ENCODE peak calls at places on chromosomes 2 and 18, in four cellular contexts. One of them, this sample, is unnamed.

GRCh38 chr18:78430171-78430857 is 549.3 kb upstream of the SALL3 start:
- DNase-seq in body of pancreas: no peak
- DNase-seq in neural crest cell: no peak
- DNase-seq in activated B cell treated with CpG ODN at 0.5 μM for 24 hours: no peak
- DNase-seq in this sample: no peak

GRCh38 chr18:37535968-37536367 is 29.6 kb downstream of the CELF4 start:
- DNase-seq in body of pancreas: no peak
- DNase-seq in neural crest cell: no peak
- DNase-seq in activated B cell treated with CpG ODN at 0.5 μM for 24 hours: no peak
- DNase-seq in this sample: no peak

GRCh38 chr2:150296795-150297546 is 190.5 kb downstream of the RND3 start:
- DNase-seq in body of pancreas: no peak
- DNase-seq in neural crest cell: no peak
- DNase-seq in activated B cell treated with CpG ODN at 0.5 μM for 24 hours: no peak
- DNase-seq in this sample: no peak

GRCh38 chr18:9971313-9971920 is 57.6 kb downstream of the VAPA start:
- DNase-seq in body of pancreas: peak; percentile 82
- DNase-seq in neural crest cell: peak; percentile 88
- DNase-seq in activated B cell treated with CpG ODN at 0.5 μM for 24 hours: peak; percentile 32
- DNase-seq in this sample: peak; percentile 37

GRCh38 chr2:8546319-8547283 is 135.3 kb upstream of the ID2 start:
- DNase-seq in body of pancreas: peak; percentile 4
- DNase-seq in neural crest cell: no peak
- DNase-seq in activated B cell treated with CpG ODN at 0.5 μM for 24 hours: no peak
- DNase-seq in this sample: peak; percentile 25

GRCh38 chr2:29518010-29518409 is 402.8 kb downstream of the CLIP4 start:
- DNase-seq in body of pancreas: no peak
- DNase-seq in neural crest cell: no peak
- DNase-seq in activated B cell treated with CpG ODN at 0.5 μM for 24 hours: no peak
- DNase-seq in this sample: no peak

GRCh38 chr2:133266075-133266925 is 302.0 kb downstream of the NCKAP5 start:
- DNase-seq in body of pancreas: no peak
- DNase-seq in neural crest cell: peak; percentile 19
- DNase-seq in activated B cell treated with CpG ODN at 0.5 μM for 24 hours: no peak
- DNase-seq in this sample: no peak

GRCh38 chr2:128310094-128310716 is 8.5 kb downstream of the HS6ST1 start:
- DNase-seq in body of pancreas: peak; percentile 10
- DNase-seq in neural crest cell: no peak
- DNase-seq in activated B cell treated with CpG ODN at 0.5 μM for 24 hours: no peak
- DNase-seq in this sample: no peak

GRCh38 chr18:78994977-78995582 is 15.5 kb downstream of the SALL3 start:
- DNase-seq in body of pancreas: no peak
- DNase-seq in neural crest cell: no peak
- DNase-seq in activated B cell treated with CpG ODN at 0.5 μM for 24 hours: no peak
- DNase-seq in this sample: no peak

GRCh38 chr2:209577376-209578357 is 153.8 kb downstream of the MAP2 start:
- DNase-seq in body of pancreas: no peak
- DNase-seq in neural crest cell: no peak
- DNase-seq in activated B cell treated with CpG ODN at 0.5 μM for 24 hours: no peak
- DNase-seq in this sample: no peak

GRCh38 chr2:57207191-57207590 is 839.4 kb upstream of the VRK2 start:
- DNase-seq in body of pancreas: no peak
- DNase-seq in neural crest cell: no peak
- DNase-seq in activated B cell treated with CpG ODN at 0.5 μM for 24 hours: no peak
- DNase-seq in this sample: no peak

DNA sequence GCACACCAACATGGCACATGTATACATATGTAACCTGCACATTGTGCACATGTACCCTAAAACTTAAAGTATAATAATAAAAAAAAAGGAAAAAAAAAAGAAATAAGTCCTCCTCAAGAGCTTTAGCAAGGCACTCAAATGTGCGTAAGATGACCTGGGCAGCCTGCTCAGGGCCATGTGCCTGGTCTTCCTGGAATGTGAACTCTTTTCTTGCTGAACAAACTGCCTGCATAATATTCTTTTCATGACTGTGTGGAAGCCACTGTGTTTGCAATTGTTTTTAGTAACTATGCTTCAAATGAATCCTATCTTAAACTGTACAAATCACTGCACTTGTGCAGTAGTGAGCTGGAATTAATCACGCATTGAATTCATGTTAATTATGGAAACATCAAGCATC is 168.1 kb upstream of the TPO start:
- DNase-seq in body of pancreas: no peak
- DNase-seq in neural crest cell: no peak
- DNase-seq in activated B cell treated with CpG ODN at 0.5 μM for 24 hours: no peak
- DNase-seq in this sample: no peak
- TF ChIP-seq CTCF in body of pancreas: no peak
- TF ChIP-seq CTCF in neural crest cell: no peak
- TF ChIP-seq CTCF in activated B cell treated with CpG ODN at 0.5 μM for 24 hours: no peak
- TF ChIP-seq CTCF in this sample: no peak

GRCh38 chr2:23002234-23002633 is 382.7 kb upstream of the KLHL29 start:
- DNase-seq in body of pancreas: no peak
- DNase-seq in neural crest cell: no peak
- DNase-seq in activated B cell treated with CpG ODN at 0.5 μM for 24 hours: no peak
- DNase-seq in this sample: no peak
- TF ChIP-seq CTCF in body of pancreas: no peak
- TF ChIP-seq CTCF in neural crest cell: peak; percentile 49
- TF ChIP-seq CTCF in activated B cell treated with CpG ODN at 0.5 μM for 24 hours: no peak
- TF ChIP-seq CTCF in this sample: no peak

GRCh38 chr2:237434916-237435315 is 21.0 kb upstream of the COL6A3 start:
- DNase-seq in body of pancreas: no peak
- DNase-seq in neural crest cell: no peak
- DNase-seq in activated B cell treated with CpG ODN at 0.5 μM for 24 hours: no peak
- DNase-seq in this sample: peak; percentile 60

GRCh38 chr2:237431372-237431771 is 17.4 kb upstream of the COL6A3 start:
- DNase-seq in body of pancreas: no peak
- DNase-seq in neural crest cell: no peak
- DNase-seq in activated B cell treated with CpG ODN at 0.5 μM for 24 hours: no peak
- DNase-seq in this sample: no peak

GRCh38 chr2:237433920-237434319 is 20.0 kb upstream of the COL6A3 start:
- DNase-seq in body of pancreas: no peak
- DNase-seq in neural crest cell: no peak
- DNase-seq in activated B cell treated with CpG ODN at 0.5 μM for 24 hours: no peak
- DNase-seq in this sample: no peak

GRCh38 chr2:237431856-237432255 is 17.9 kb upstream of the COL6A3 start:
- DNase-seq in body of pancreas: no peak
- DNase-seq in neural crest cell: no peak
- DNase-seq in activated B cell treated with CpG ODN at 0.5 μM for 24 hours: no peak
- DNase-seq in this sample: no peak

DNA sequence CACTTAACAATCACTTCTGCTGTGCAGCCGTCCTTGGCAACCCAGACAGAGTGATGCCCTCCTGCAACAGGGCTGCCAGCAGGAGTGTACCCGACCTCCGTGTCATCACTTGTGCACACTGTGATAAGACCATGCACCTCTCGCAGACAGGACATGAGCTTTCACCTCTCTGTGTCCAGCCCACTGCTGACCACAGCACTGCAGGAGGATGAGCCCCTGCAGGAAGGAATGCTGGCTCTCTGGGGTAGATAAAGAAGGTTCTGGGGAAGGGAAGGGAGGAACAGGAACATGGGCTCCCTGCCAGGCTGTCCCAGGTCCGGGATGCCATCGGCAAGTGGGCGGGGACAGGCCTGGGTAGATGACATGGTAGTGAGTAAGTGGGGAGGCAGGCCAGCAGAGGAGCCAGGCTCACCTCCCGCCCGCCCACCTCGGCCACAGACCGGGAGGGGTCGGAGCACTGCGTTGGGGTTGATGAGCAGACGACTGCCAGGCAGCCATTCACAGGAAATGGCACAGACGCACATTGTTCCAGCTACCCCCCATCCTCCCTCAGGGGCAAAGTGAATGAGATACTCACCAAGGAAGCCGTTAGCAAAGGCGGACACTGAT is 18.6 kb upstream of the COL6A3 start:
- DNase-seq in body of pancreas: no peak
- DNase-seq in neural crest cell: no peak
- DNase-seq in activated B cell treated with CpG ODN at 0.5 μM for 24 hours: no peak
- DNase-seq in this sample: peak; percentile 80
- TF ChIP-seq CTCF in body of pancreas: no peak
- TF ChIP-seq CTCF in neural crest cell: no peak
- TF ChIP-seq CTCF in activated B cell treated with CpG ODN at 0.5 μM for 24 hours: no peak
- TF ChIP-seq CTCF in this sample: no peak

GRCh38 chr2:9573840-9574239 is 18.2 kb upstream of the ADAM17 start:
- DNase-seq in body of pancreas: no peak
- DNase-seq in neural crest cell: no peak
- DNase-seq in activated B cell treated with CpG ODN at 0.5 μM for 24 hours: no peak
- DNase-seq in this sample: no peak

GRCh38 chr2:9574314-9574713 is 18.7 kb upstream of the ADAM17 start:
- DNase-seq in body of pancreas: no peak
- DNase-seq in neural crest cell: no peak
- DNase-seq in activated B cell treated with CpG ODN at 0.5 μM for 24 hours: no peak
- DNase-seq in this sample: no peak

GRCh38 chr2:9565436-9566153 is 10.0 kb upstream of the ADAM17 start:
- DNase-seq in body of pancreas: peak; percentile 88
- DNase-seq in neural crest cell: no peak
- DNase-seq in activated B cell treated with CpG ODN at 0.5 μM for 24 hours: no peak
- DNase-seq in this sample: no peak

GRCh38 chr2:9573013-9573708 is 17.5 kb upstream of the ADAM17 start:
- DNase-seq in body of pancreas: no peak
- DNase-seq in neural crest cell: no peak
- DNase-seq in activated B cell treated with CpG ODN at 0.5 μM for 24 hours: no peak
- DNase-seq in this sample: no peak

DNA sequence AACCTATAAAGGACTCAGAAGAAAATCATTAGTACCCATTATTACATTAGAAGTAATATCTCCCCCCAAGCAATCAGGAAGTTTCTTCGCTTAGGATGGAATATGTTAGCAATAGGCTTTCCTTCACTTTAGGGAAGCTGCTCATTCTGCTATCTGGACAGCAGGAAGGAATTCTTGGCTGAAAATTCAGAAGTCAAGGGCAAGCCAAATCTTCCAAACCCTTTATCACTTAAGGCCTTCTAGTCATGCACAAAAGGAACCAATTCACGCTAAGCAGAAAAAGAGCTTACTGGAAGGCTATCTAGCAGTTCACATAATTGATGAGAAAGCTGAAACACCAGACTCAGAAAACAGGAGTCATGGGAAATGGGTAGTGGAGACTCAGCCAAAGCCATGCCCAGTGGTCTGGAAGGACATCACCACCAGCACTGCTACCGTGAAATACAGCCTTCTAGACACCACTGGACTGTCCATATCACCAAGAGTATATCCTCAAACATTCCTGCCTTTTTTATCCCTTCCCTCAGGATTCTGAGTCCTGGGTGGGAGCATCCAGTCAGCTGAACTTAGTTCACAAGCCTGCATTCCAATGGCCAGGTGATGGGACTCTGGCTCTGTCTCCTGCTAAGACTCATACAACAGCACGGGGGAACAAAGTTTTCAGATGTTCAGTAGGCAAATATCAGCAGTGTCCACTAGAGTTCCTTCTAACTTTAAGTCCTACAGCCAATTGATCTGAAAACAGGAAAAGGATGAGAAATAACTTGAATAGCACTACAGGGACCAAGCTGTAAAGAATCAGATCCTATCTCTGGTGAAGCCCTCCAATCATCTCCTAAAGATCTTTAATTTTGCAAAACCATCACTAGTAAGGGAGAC is 14.8 kb upstream of the ADAM17 start:
- DNase-seq in body of pancreas: no peak
- DNase-seq in neural crest cell: no peak
- DNase-seq in activated B cell treated with CpG ODN at 0.5 μM for 24 hours: no peak
- DNase-seq in this sample: no peak
- TF ChIP-seq CTCF in body of pancreas: no peak
- TF ChIP-seq CTCF in neural crest cell: no peak
- TF ChIP-seq CTCF in activated B cell treated with CpG ODN at 0.5 μM for 24 hours: no peak
- TF ChIP-seq CTCF in this sample: no peak

GRCh38 chr2:65309699-65310098 is 82.1 kb downstream of the ACTR2 start:
- DNase-seq in body of pancreas: peak; percentile 54
- DNase-seq in neural crest cell: no peak
- DNase-seq in activated B cell treated with CpG ODN at 0.5 μM for 24 hours: no peak
- DNase-seq in this sample: no peak
- TF ChIP-seq CTCF in body of pancreas: no peak
- TF ChIP-seq CTCF in neural crest cell: no peak
- TF ChIP-seq CTCF in activated B cell treated with CpG ODN at 0.5 μM for 24 hours: no peak
- TF ChIP-seq CTCF in this sample: no peak

DNA sequence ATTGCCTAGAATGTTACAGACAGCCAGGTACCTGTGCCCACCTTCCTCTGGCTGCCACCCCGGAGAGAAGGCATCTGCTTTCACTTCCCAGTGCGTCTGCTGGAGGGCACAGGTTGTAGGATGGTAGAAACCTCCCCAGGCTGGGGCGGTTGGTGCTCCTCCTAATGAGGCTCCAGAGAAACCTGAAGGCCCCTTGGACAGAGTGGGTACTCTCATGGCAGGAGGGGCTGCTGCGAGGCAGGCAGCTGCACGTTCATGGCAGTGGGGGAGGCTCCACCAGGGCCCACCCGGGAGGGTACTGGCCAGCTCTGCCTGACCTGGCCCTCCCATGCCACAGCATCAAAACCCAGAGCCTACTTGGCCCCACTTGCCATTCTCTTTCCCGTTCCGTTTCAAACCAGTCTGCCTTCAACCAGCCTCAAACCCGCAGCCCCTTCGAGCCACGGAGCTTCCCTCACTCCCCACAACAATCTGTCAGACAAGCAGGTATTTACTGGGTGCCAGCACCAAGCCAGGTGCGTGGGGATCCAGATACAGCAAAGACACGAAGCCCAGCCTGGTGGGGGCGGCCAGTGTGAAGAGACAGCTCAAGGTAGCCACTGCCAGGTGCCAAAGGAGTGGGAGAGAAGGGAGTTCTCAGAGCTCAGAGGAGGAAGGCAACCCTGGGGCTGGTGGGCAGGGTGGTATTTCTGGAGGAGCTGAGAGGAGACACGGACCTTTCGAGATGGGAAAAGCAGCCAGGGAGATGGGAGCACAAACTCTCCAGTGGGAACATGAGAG is 229.6 kb downstream of the LOXHD1 start:
- DNase-seq in body of pancreas: no peak
- DNase-seq in neural crest cell: no peak
- DNase-seq in activated B cell treated with CpG ODN at 0.5 μM for 24 hours: no peak
- DNase-seq in this sample: no peak
- TF ChIP-seq CTCF in body of pancreas: no peak
- TF ChIP-seq CTCF in neural crest cell: no peak
- TF ChIP-seq CTCF in activated B cell treated with CpG ODN at 0.5 μM for 24 hours: no peak
- TF ChIP-seq CTCF in this sample: no peak

GRCh38 chr2:24490674-24491625 is at the start of gene NCOA1:
- DNase-seq in body of pancreas: peak; percentile 88
- DNase-seq in neural crest cell: peak; percentile 83
- DNase-seq in activated B cell treated with CpG ODN at 0.5 μM for 24 hours: peak; percentile 87
- DNase-seq in this sample: peak; percentile 90
- TF ChIP-seq CTCF in body of pancreas: no peak
- TF ChIP-seq CTCF in neural crest cell: peak; percentile 34
- TF ChIP-seq CTCF in activated B cell treated with CpG ODN at 0.5 μM for 24 hours: no peak
- TF ChIP-seq CTCF in this sample: no peak

DNA sequence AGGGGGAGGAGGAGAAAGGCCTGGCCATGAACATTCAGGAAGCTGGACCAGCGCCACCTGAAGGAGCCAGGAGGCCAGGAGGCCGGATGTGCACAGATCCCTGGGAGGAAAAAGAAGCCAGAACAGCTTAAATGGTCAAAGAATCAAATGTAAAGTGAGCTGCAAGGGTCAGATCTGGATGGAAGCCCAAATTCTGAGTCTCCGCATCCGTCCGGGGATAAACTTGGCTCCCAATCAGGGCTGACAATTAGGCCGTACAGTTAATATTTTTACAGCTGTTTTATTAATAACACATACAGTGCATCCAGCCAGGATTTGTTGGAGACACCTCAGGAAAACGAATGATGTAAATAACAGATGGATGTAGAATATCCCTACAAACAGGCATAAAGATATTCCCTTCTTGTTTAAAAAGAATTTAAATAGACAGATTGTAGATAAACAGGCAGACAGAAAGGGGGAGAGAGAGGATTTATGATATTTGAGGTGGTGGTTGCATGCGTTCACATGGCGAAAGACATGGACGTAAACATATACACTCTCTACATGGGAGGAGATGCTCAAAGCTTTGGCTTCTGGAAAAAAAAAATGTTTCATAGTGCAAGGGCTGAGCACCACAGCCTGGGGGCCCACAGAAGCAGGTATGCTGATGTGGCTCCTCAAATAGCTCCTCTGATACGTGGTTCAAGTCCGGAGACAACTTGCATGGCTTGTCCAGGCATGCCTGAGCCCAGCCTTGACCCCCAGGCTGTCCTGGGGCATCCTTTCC is 495.3 kb upstream of the TCF4 start:
- DNase-seq in body of pancreas: peak; percentile 17
- DNase-seq in neural crest cell: no peak
- DNase-seq in activated B cell treated with CpG ODN at 0.5 μM for 24 hours: no peak
- DNase-seq in this sample: no peak
- TF ChIP-seq CTCF in body of pancreas: no peak
- TF ChIP-seq CTCF in neural crest cell: no peak
- TF ChIP-seq CTCF in activated B cell treated with CpG ODN at 0.5 μM for 24 hours: no peak
- TF ChIP-seq CTCF in this sample: no peak

This sample was measured in CD4-positive, alpha-beta T cell.